ENCODE peak calls at places on chromosomes 4 and X, in seven cellular contexts. One of them, this sample, is unnamed.
A peak's percentile ranks its signal among the peaks of the same experiment; 100 is the strongest.

GRCh38 chr4:182978152-182978827 is 61.1 kb upstream of the DCTD start:
- DNase-seq in GM12864: peak; percentile 37
- DNase-seq in AG09319: no peak
- DNase-seq in heart left ventricle: no peak
- DNase-seq in fibroblast of mammary gland: no peak
- DNase-seq in stomach: no peak
- DNase-seq in WTC11: no peak
- DNase-seq in this sample: peak; percentile 3

GRCh38 chr4:123600426-123600825 is 203.8 kb downstream of the SPRY1 start:
- DNase-seq in heart left ventricle: no peak
- DNase-seq in WTC11: no peak
- DNase-seq in stomach: no peak
- DNase-seq in AG09319: no peak
- DNase-seq in GM12864: no peak
- DNase-seq in fibroblast of mammary gland: no peak
- DNase-seq in this sample: no peak

GRCh38 chr4:152273343-152273742 is 262.5 kb downstream of the FBXW7 start:
- DNase-seq in AG09319: no peak
- DNase-seq in stomach: no peak
- DNase-seq in GM12864: no peak
- DNase-seq in WTC11: no peak
- DNase-seq in heart left ventricle: no peak
- DNase-seq in fibroblast of mammary gland: peak; percentile 16
- DNase-seq in this sample: peak; percentile 7

GRCh38 chr4:6199344-6199921 is 916 bp downstream of the JAKMIP1 start:
- DNase-seq in fibroblast of mammary gland: no peak
- DNase-seq in GM12864: no peak
- DNase-seq in heart left ventricle: no peak
- DNase-seq in WTC11: no peak
- DNase-seq in stomach: no peak
- DNase-seq in AG09319: no peak
- DNase-seq in this sample: no peak

GRCh38 chrX:110145854-110146253 is 142.9 kb downstream of the TMEM164 start:
- DNase-seq in heart left ventricle: no peak
- DNase-seq in AG09319: no peak
- DNase-seq in WTC11: peak; percentile 10
- DNase-seq in fibroblast of mammary gland: peak; percentile 54
- DNase-seq in GM12864: no peak
- DNase-seq in stomach: no peak
- DNase-seq in this sample: no peak

GRCh38 chr4:152945639-152946038 is 9.5 kb downstream of the FHDC1 start:
- DNase-seq in AG09319: no peak
- DNase-seq in stomach: no peak
- DNase-seq in heart left ventricle: no peak
- DNase-seq in fibroblast of mammary gland: no peak
- DNase-seq in GM12864: no peak
- DNase-seq in WTC11: no peak
- DNase-seq in this sample: no peak

GRCh38 chr4:24103434-24104168 is 213.8 kb upstream of the PPARGC1A start:
- DNase-seq in heart left ventricle: no peak
- DNase-seq in stomach: no peak
- DNase-seq in GM12864: no peak
- DNase-seq in fibroblast of mammary gland: peak; percentile 79
- DNase-seq in AG09319: no peak
- DNase-seq in WTC11: no peak
- DNase-seq in this sample: no peak

GRCh38 chrX:131671714-131672113 is 127.8 kb downstream of the OR13H1 start:
- DNase-seq in GM12864: no peak
- DNase-seq in AG09319: no peak
- DNase-seq in fibroblast of mammary gland: no peak
- DNase-seq in WTC11: no peak
- DNase-seq in stomach: no peak
- DNase-seq in heart left ventricle: no peak
- DNase-seq in this sample: no peak

GRCh38 chr4:103364066-103364465 is 165.9 kb upstream of the CENPE start:
- DNase-seq in WTC11: no peak
- DNase-seq in AG09319: no peak
- DNase-seq in GM12864: no peak
- DNase-seq in fibroblast of mammary gland: no peak
- DNase-seq in stomach: no peak
- DNase-seq in heart left ventricle: no peak
- DNase-seq in this sample: no peak

GRCh38 chr4:156677136-156677535 is 294.5 kb downstream of the PDGFC start:
- DNase-seq in GM12864: no peak
- DNase-seq in AG09319: no peak
- DNase-seq in WTC11: peak; percentile 17
- DNase-seq in heart left ventricle: no peak
- DNase-seq in fibroblast of mammary gland: peak; percentile 60
- DNase-seq in stomach: no peak
- DNase-seq in this sample: no peak

GRCh38 chr4:174828845-174829701 is at the start of gene GLRA3:
- DNase-seq in WTC11: peak; percentile 99
- DNase-seq in AG09319: no peak
- DNase-seq in heart left ventricle: no peak
- DNase-seq in fibroblast of mammary gland: peak; percentile 42
- DNase-seq in GM12864: peak; percentile 2
- DNase-seq in stomach: peak; percentile 36
- DNase-seq in this sample: no peak

GRCh38 chr4:128288689-128289106 is 1.1 kb upstream of the PGRMC2 start:
- DNase-seq in stomach: peak; percentile 34
- DNase-seq in AG09319: no peak
- DNase-seq in WTC11: no peak
- DNase-seq in GM12864: no peak
- DNase-seq in heart left ventricle: no peak
- DNase-seq in fibroblast of mammary gland: peak; percentile 62
- DNase-seq in this sample: no peak

GRCh38 chrX:155213731-155214130 is 2.5 kb upstream of the VBP1 start:
- DNase-seq in stomach: no peak
- DNase-seq in WTC11: no peak
- DNase-seq in heart left ventricle: no peak
- DNase-seq in GM12864: no peak
- DNase-seq in AG09319: no peak
- DNase-seq in fibroblast of mammary gland: no peak
- DNase-seq in this sample: no peak

GRCh38 chr4:109552240-109552639 is 7.8 kb upstream of the MCUB start:
- DNase-seq in WTC11: no peak
- DNase-seq in GM12864: no peak
- DNase-seq in heart left ventricle: no peak
- DNase-seq in stomach: no peak
- DNase-seq in fibroblast of mammary gland: no peak
- DNase-seq in AG09319: no peak
- DNase-seq in this sample: no peak

GRCh38 chr4:81470456-81471327 is 1.0 kb downstream of the RASGEF1B start:
- DNase-seq in AG09319: no peak
- DNase-seq in stomach: peak; percentile 47
- DNase-seq in fibroblast of mammary gland: no peak
- DNase-seq in heart left ventricle: peak; percentile 46
- DNase-seq in WTC11: peak; percentile 29
- DNase-seq in GM12864: no peak
- DNase-seq in this sample: no peak

GRCh38 chr4:1012031-1012739 is 759 bp downstream of the FGFRL1 start:
- DNase-seq in WTC11: peak; percentile 45
- DNase-seq in fibroblast of mammary gland: no peak
- DNase-seq in stomach: peak; percentile 78
- DNase-seq in GM12864: no peak
- DNase-seq in AG09319: no peak
- DNase-seq in heart left ventricle: peak; percentile 54
- DNase-seq in this sample: no peak

GRCh38 chr4:27154706-27155105 is 294.1 kb downstream of the STIM2 start:
- DNase-seq in fibroblast of mammary gland: peak; percentile 96
- DNase-seq in AG09319: no peak
- DNase-seq in GM12864: no peak
- DNase-seq in stomach: no peak
- DNase-seq in heart left ventricle: no peak
- DNase-seq in WTC11: no peak
- DNase-seq in this sample: peak; percentile 19

GRCh38 chrX:136528645-136529315 is 3.2 kb upstream of the VGLL1 start:
- DNase-seq in stomach: no peak
- DNase-seq in fibroblast of mammary gland: peak; percentile 1
- DNase-seq in GM12864: no peak
- DNase-seq in heart left ventricle: no peak
- DNase-seq in AG09319: no peak
- DNase-seq in WTC11: peak; percentile 13
- DNase-seq in this sample: no peak

GRCh38 chr4:13159041-13159620 is 325.0 kb downstream of the RAB28 start:
- DNase-seq in heart left ventricle: no peak
- DNase-seq in stomach: no peak
- DNase-seq in GM12864: no peak
- DNase-seq in WTC11: no peak
- DNase-seq in AG09319: no peak
- DNase-seq in fibroblast of mammary gland: peak; percentile 46
- DNase-seq in this sample: no peak

GRCh38 chr4:40446785-40447184 is 111.7 kb downstream of the CHRNA9 start:
- DNase-seq in GM12864: no peak
- DNase-seq in WTC11: no peak
- DNase-seq in AG09319: no peak
- DNase-seq in stomach: no peak
- DNase-seq in fibroblast of mammary gland: no peak
- DNase-seq in heart left ventricle: no peak
- DNase-seq in this sample: no peak

DNA sequence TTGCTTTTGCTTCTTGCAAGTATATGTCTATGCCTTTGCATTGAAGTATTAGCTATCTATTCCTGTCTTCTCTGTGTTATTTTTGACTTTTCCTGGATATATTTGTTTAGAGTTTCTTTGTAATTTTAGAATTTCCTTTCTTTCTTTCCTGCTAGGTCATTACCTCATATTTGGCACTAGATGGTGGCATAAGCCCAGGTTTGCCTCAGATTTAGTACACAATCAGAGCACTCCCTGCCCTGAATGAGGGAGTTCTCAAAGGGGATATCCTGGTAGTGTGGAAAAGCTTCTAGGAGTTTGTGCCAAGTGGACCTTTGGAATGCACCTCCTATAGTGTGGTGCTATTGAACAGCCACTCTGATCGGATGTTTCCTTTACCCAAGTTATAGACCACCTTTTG is 181.6 kb downstream of the UGT8 start:
- DNase-seq in WTC11: no peak
- DNase-seq in stomach: no peak
- DNase-seq in heart left ventricle: no peak
- DNase-seq in AG09319: no peak
- DNase-seq in fibroblast of mammary gland: peak; percentile 17
- DNase-seq in GM12864: no peak
- DNase-seq in this sample: no peak
- TF ChIP-seq CTCF in WTC11: peak; percentile 25
- TF ChIP-seq CTCF in stomach: no peak
- TF ChIP-seq CTCF in heart left ventricle: peak; percentile 16
- TF ChIP-seq CTCF in AG09319: no peak
- TF ChIP-seq CTCF in fibroblast of mammary gland: peak; percentile 18
- TF ChIP-seq CTCF in GM12864: peak; percentile 16
- TF ChIP-seq CTCF in this sample: peak; percentile 11

GRCh38 chrX:106621836-106622235 is 10.1 kb downstream of the RADX start:
- DNase-seq in AG09319: no peak
- DNase-seq in fibroblast of mammary gland: no peak
- DNase-seq in WTC11: no peak
- DNase-seq in stomach: no peak
- DNase-seq in heart left ventricle: no peak
- DNase-seq in GM12864: no peak
- DNase-seq in this sample: no peak

GRCh38 chrX:106615041-106615440 is 3.3 kb downstream of the RADX start:
- DNase-seq in WTC11: no peak
- DNase-seq in GM12864: no peak
- DNase-seq in AG09319: no peak
- DNase-seq in fibroblast of mammary gland: no peak
- DNase-seq in heart left ventricle: no peak
- DNase-seq in stomach: no peak
- DNase-seq in this sample: no peak

GRCh38 chrX:106619797-106620196 is 8.0 kb downstream of the RADX start:
- DNase-seq in fibroblast of mammary gland: peak; percentile 17
- DNase-seq in GM12864: no peak
- DNase-seq in WTC11: no peak
- DNase-seq in heart left ventricle: no peak
- DNase-seq in AG09319: no peak
- DNase-seq in stomach: no peak
- DNase-seq in this sample: no peak
- TF ChIP-seq CTCF in fibroblast of mammary gland: peak; percentile 53
- TF ChIP-seq CTCF in GM12864: peak; percentile 29
- TF ChIP-seq CTCF in WTC11: no peak
- TF ChIP-seq CTCF in heart left ventricle: peak; percentile 31
- TF ChIP-seq CTCF in AG09319: peak; percentile 38
- TF ChIP-seq CTCF in stomach: peak; percentile 19
- TF ChIP-seq CTCF in this sample: peak; percentile 39

GRCh38 chrX:46610070-46610658 is 36.6 kb downstream of the CHST7 start:
- DNase-seq in GM12864: no peak
- DNase-seq in WTC11: no peak
- DNase-seq in stomach: no peak
- DNase-seq in fibroblast of mammary gland: no peak
- DNase-seq in heart left ventricle: no peak
- DNase-seq in AG09319: no peak
- DNase-seq in this sample: no peak
- TF ChIP-seq CTCF in GM12864: no peak
- TF ChIP-seq CTCF in WTC11: no peak
- TF ChIP-seq CTCF in stomach: no peak
- TF ChIP-seq CTCF in fibroblast of mammary gland: no peak
- TF ChIP-seq CTCF in heart left ventricle: no peak
- TF ChIP-seq CTCF in AG09319: no peak
- TF ChIP-seq CTCF in this sample: no peak

GRCh38 chrX:150482537-150483217 is 85.7 kb upstream of the MTM1 start:
- DNase-seq in GM12864: no peak
- DNase-seq in AG09319: no peak
- DNase-seq in WTC11: no peak
- DNase-seq in stomach: no peak
- DNase-seq in fibroblast of mammary gland: peak; percentile 70
- DNase-seq in heart left ventricle: no peak
- DNase-seq in this sample: peak; percentile 4

GRCh38 chrX:150483576-150483975 is 84.8 kb upstream of the MTM1 start:
- DNase-seq in GM12864: no peak
- DNase-seq in stomach: no peak
- DNase-seq in WTC11: no peak
- DNase-seq in fibroblast of mammary gland: no peak
- DNase-seq in heart left ventricle: no peak
- DNase-seq in AG09319: no peak
- DNase-seq in this sample: no peak

GRCh38 chrX:150489359-150490015 is 78.9 kb upstream of the MTM1 start:
- DNase-seq in fibroblast of mammary gland: no peak
- DNase-seq in stomach: no peak
- DNase-seq in AG09319: no peak
- DNase-seq in WTC11: no peak
- DNase-seq in heart left ventricle: no peak
- DNase-seq in GM12864: no peak
- DNase-seq in this sample: no peak

GRCh38 chrX:150487369-150488094 is 80.9 kb upstream of the MTM1 start:
- DNase-seq in AG09319: no peak
- DNase-seq in fibroblast of mammary gland: no peak
- DNase-seq in WTC11: no peak
- DNase-seq in stomach: no peak
- DNase-seq in heart left ventricle: no peak
- DNase-seq in GM12864: no peak
- DNase-seq in this sample: no peak

DNA sequence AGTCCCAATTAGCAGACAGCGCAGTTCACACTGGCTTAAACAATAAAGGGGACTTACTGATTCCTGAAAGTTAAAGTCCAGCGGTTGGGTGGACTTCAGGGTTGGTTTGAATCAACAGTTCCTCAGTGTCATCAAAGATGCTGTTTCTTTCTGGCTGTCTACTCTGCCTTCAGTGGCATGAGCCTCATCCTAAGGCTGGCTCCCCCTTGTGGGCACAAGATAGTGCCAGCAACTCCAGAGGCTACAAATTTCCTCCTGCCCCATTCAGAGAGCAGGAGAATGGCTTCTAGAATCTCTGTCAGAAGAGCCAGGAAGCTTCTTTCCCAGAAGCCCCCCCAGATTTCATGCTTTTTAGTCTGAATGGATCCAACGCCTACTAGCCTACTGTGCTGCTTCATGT is 82.4 kb upstream of the MTM1 start:
- DNase-seq in stomach: peak; percentile 62
- DNase-seq in WTC11: peak; percentile 49
- DNase-seq in AG09319: no peak
- DNase-seq in heart left ventricle: peak; percentile 57
- DNase-seq in fibroblast of mammary gland: peak; percentile 56
- DNase-seq in GM12864: no peak
- DNase-seq in this sample: no peak
- TF ChIP-seq CTCF in stomach: peak; percentile 5
- TF ChIP-seq CTCF in WTC11: peak; percentile 24
- TF ChIP-seq CTCF in AG09319: peak; percentile 70
- TF ChIP-seq CTCF in heart left ventricle: peak; percentile 55
- TF ChIP-seq CTCF in fibroblast of mammary gland: peak; percentile 68
- TF ChIP-seq CTCF in GM12864: peak; percentile 63
- TF ChIP-seq CTCF in this sample: peak; percentile 62

This sample was measured in BJ.